ENCODE peak calls at places on chromosomes 12 and 14, in four cellular contexts. One of them, this sample, is unnamed.
A peak's percentile ranks its signal among the peaks of the same experiment; 100 is the strongest.

GRCh38 chr12:18942669-18943068 is 186.9 kb upstream of the PLEKHA5 start:
- DNase-seq in choroid plexus epithelial cell: no peak
- DNase-seq in fibroblast of mammary gland: no peak
- DNase-seq in cardiac muscle cell: no peak
- DNase-seq in this sample: no peak

GRCh38 chr14:103633391-103633790 is 4.4 kb downstream of the KLC1 start:
- DNase-seq in choroid plexus epithelial cell: no peak
- DNase-seq in fibroblast of mammary gland: no peak
- DNase-seq in cardiac muscle cell: no peak
- DNase-seq in this sample: no peak

GRCh38 chr12:32483993-32484392 is 84.6 kb downstream of the FGD4 start:
- DNase-seq in choroid plexus epithelial cell: no peak
- DNase-seq in fibroblast of mammary gland: no peak
- DNase-seq in cardiac muscle cell: no peak
- DNase-seq in this sample: no peak

GRCh38 chr12:125417446-125417845 is 352.2 kb downstream of the AACS start:
- DNase-seq in choroid plexus epithelial cell: no peak
- DNase-seq in fibroblast of mammary gland: no peak
- DNase-seq in cardiac muscle cell: no peak
- DNase-seq in this sample: no peak

GRCh38 chr14:77026930-77027537 is 1.5 kb downstream of the IRF2BPL start:
- DNase-seq in choroid plexus epithelial cell: peak; percentile 84
- DNase-seq in fibroblast of mammary gland: peak; percentile 58
- DNase-seq in cardiac muscle cell: peak; percentile 63
- DNase-seq in this sample: no peak

GRCh38 chr14:91830777-91831176 is 36.6 kb downstream of the TC2N start:
- DNase-seq in choroid plexus epithelial cell: no peak
- DNase-seq in fibroblast of mammary gland: no peak
- DNase-seq in cardiac muscle cell: peak; percentile 13
- DNase-seq in this sample: peak; percentile 57

GRCh38 chr12:64104376-64104775 is 117.7 kb downstream of the KICS2 start:
- DNase-seq in choroid plexus epithelial cell: peak; percentile 23
- DNase-seq in fibroblast of mammary gland: peak; percentile 89
- DNase-seq in cardiac muscle cell: no peak
- DNase-seq in this sample: no peak

GRCh38 chr14:35534130-35534883 is at the start of gene INSM2:
- DNase-seq in choroid plexus epithelial cell: peak; percentile 21
- DNase-seq in fibroblast of mammary gland: no peak
- DNase-seq in cardiac muscle cell: no peak
- DNase-seq in this sample: no peak

GRCh38 chr12:20272171-20272570 is 96.2 kb upstream of the PDE3A start:
- DNase-seq in choroid plexus epithelial cell: no peak
- DNase-seq in fibroblast of mammary gland: no peak
- DNase-seq in cardiac muscle cell: no peak
- DNase-seq in this sample: no peak

GRCh38 chr12:56126732-56127239 is 1.3 kb upstream of the ESYT1 start:
- DNase-seq in choroid plexus epithelial cell: no peak
- DNase-seq in fibroblast of mammary gland: no peak
- DNase-seq in cardiac muscle cell: no peak
- DNase-seq in this sample: no peak

GRCh38 chr12:84924956-84925355 is 12.4 kb upstream of the SLC6A15 start:
- DNase-seq in choroid plexus epithelial cell: peak; percentile 85
- DNase-seq in fibroblast of mammary gland: peak; percentile 85
- DNase-seq in cardiac muscle cell: no peak
- DNase-seq in this sample: no peak

GRCh38 chr12:6538420-6539275 is 4.3 kb downstream of the GAPDH start:
- DNase-seq in choroid plexus epithelial cell: no peak
- DNase-seq in fibroblast of mammary gland: peak; percentile 50
- DNase-seq in cardiac muscle cell: no peak
- DNase-seq in this sample: no peak

GRCh38 chr12:121748571-121749265 is 36.2 kb downstream of the TMEM120B start:
- DNase-seq in choroid plexus epithelial cell: peak; percentile 96
- DNase-seq in fibroblast of mammary gland: peak; percentile 93
- DNase-seq in cardiac muscle cell: peak; percentile 61
- DNase-seq in this sample: no peak

GRCh38 chr12:130752692-130753230 is 36.7 kb upstream of the RIMBP2 start:
- DNase-seq in choroid plexus epithelial cell: no peak
- DNase-seq in fibroblast of mammary gland: no peak
- DNase-seq in cardiac muscle cell: peak; percentile 36
- DNase-seq in this sample: no peak

GRCh38 chr12:54658306-54659264 is 10.4 kb upstream of the DCD start:
- DNase-seq in choroid plexus epithelial cell: peak; percentile 48
- DNase-seq in fibroblast of mammary gland: peak; percentile 33
- DNase-seq in cardiac muscle cell: peak; percentile 20
- DNase-seq in this sample: peak; percentile 82

GRCh38 chr12:2976581-2976996 is 17.4 kb downstream of the TEAD4 start:
- DNase-seq in choroid plexus epithelial cell: no peak
- DNase-seq in fibroblast of mammary gland: no peak
- DNase-seq in cardiac muscle cell: no peak
- DNase-seq in this sample: no peak

GRCh38 chr12:111034148-111034910 is 114.0 kb upstream of the MYL2 start:
- DNase-seq in choroid plexus epithelial cell: no peak
- DNase-seq in fibroblast of mammary gland: no peak
- DNase-seq in cardiac muscle cell: peak; percentile 67
- DNase-seq in this sample: no peak

GRCh38 chr14:92466068-92466458 is 47.5 kb upstream of the RIN3 start:
- DNase-seq in choroid plexus epithelial cell: no peak
- DNase-seq in fibroblast of mammary gland: peak; percentile 26
- DNase-seq in cardiac muscle cell: no peak
- DNase-seq in this sample: no peak

GRCh38 chr12:116395381-116395780 is 117.9 kb upstream of the MED13L start:
- DNase-seq in choroid plexus epithelial cell: no peak
- DNase-seq in fibroblast of mammary gland: no peak
- DNase-seq in cardiac muscle cell: no peak
- DNase-seq in this sample: no peak

GRCh38 chr12:46131729-46132128 is 137.1 kb downstream of the SLC38A1 start:
- DNase-seq in choroid plexus epithelial cell: no peak
- DNase-seq in fibroblast of mammary gland: peak; percentile 7
- DNase-seq in cardiac muscle cell: peak; percentile 37
- DNase-seq in this sample: peak; percentile 35

GRCh38 chr12:131033886-131034482 is 80.3 kb downstream of the ADGRD1 start:
- DNase-seq in choroid plexus epithelial cell: no peak
- DNase-seq in fibroblast of mammary gland: no peak
- DNase-seq in cardiac muscle cell: no peak
- DNase-seq in this sample: no peak

DNA sequence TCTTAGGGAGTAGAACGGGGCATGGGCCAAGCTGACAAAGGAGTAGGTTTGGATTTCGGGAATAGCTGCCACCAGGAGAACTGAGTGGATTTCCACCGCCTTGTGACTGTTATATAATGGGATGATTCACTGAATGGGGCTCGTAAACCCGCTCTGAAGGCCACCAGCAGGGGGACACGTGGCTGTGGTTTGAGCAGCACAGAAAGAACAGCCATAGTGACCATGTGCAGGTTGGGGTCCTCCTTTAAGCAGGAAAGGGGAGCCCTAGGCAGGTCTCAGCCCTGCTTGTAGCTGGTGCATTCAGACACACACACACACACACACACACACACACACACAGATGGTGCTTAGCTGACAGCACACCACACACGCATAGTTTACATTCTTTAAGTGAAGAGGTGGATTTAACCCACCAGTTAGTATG is 8.6 kb upstream of the ASB2 start:
- DNase-seq in choroid plexus epithelial cell: peak; percentile 92
- DNase-seq in fibroblast of mammary gland: peak; percentile 41
- DNase-seq in cardiac muscle cell: peak; percentile 79
- DNase-seq in this sample: no peak
- H3K4me3 ChIP-seq in choroid plexus epithelial cell: no peak overlapping the region
- H3K4me3 ChIP-seq in fibroblast of mammary gland: no peak overlapping the region
- H3K4me3 ChIP-seq in cardiac muscle cell: no peak overlapping the region
- H3K4me3 ChIP-seq in this sample: no peak overlapping the region

GRCh38 chr14:79325557-79325956 is 885.7 kb downstream of the DIO2 start:
- DNase-seq in choroid plexus epithelial cell: no peak
- DNase-seq in fibroblast of mammary gland: no peak
- DNase-seq in cardiac muscle cell: no peak
- DNase-seq in this sample: no peak

GRCh38 chr14:79328863-79329262 is 882.4 kb downstream of the DIO2 start:
- DNase-seq in choroid plexus epithelial cell: peak; percentile 30
- DNase-seq in fibroblast of mammary gland: peak; percentile 24
- DNase-seq in cardiac muscle cell: no peak
- DNase-seq in this sample: no peak

GRCh38 chr14:79320561-79320960 is 890.7 kb downstream of the DIO2 start:
- DNase-seq in choroid plexus epithelial cell: no peak
- DNase-seq in fibroblast of mammary gland: no peak
- DNase-seq in cardiac muscle cell: no peak
- DNase-seq in this sample: no peak

GRCh38 chr14:79325071-79325470 is 886.2 kb downstream of the DIO2 start:
- DNase-seq in choroid plexus epithelial cell: peak; percentile 5
- DNase-seq in fibroblast of mammary gland: no peak
- DNase-seq in cardiac muscle cell: no peak
- DNase-seq in this sample: no peak
- H3K4me3 ChIP-seq in choroid plexus epithelial cell: no peak overlapping the region
- H3K4me3 ChIP-seq in fibroblast of mammary gland: no peak overlapping the region
- H3K4me3 ChIP-seq in cardiac muscle cell: no peak overlapping the region
- H3K4me3 ChIP-seq in this sample: no peak overlapping the region

DNA sequence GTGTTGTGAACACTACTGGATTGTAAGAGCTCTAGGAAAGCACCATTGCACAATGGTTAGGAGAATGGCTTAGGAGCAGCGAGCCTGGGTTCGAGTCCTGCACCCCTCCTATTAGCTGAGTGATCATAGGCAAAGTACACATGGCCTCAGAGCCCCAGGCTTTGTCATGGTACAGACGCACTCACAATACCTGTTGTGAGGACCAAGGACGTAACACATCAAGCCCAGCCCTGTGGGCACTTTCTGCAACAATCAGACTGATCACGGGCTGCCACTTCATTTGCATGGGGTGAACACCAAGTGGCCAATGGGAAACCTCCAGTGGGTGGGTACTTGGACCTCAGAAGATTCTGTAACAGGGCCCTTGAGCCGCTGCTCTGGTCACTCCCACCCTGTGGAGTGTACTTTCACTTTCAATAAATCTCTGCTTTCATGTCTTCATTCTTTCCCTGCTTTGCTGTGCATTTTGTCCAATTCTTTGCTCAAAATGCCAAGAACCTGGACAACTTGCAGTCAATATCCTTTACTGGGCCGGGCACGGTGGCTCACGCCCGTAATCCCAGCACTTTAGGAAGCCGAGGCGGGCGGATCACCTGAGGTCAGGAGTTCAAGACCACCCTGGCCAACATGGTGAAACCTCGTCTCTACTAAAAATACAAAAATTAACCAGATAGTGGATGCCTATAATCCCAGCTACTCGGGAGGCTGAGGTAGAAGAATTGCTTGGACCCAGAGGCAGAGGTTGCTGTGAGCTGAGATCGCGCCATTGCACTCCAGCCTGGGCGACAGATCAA is 28.2 kb downstream of the GLRX5 start:
- DNase-seq in choroid plexus epithelial cell: peak; percentile 69
- DNase-seq in fibroblast of mammary gland: peak; percentile 43
- DNase-seq in cardiac muscle cell: peak; percentile 15
- DNase-seq in this sample: no peak
- H3K4me3 ChIP-seq in choroid plexus epithelial cell: peak overlapping the region; percentile 44
- H3K4me3 ChIP-seq in fibroblast of mammary gland: no peak overlapping the region
- H3K4me3 ChIP-seq in cardiac muscle cell: no peak overlapping the region
- H3K4me3 ChIP-seq in this sample: no peak overlapping the region

DNA sequence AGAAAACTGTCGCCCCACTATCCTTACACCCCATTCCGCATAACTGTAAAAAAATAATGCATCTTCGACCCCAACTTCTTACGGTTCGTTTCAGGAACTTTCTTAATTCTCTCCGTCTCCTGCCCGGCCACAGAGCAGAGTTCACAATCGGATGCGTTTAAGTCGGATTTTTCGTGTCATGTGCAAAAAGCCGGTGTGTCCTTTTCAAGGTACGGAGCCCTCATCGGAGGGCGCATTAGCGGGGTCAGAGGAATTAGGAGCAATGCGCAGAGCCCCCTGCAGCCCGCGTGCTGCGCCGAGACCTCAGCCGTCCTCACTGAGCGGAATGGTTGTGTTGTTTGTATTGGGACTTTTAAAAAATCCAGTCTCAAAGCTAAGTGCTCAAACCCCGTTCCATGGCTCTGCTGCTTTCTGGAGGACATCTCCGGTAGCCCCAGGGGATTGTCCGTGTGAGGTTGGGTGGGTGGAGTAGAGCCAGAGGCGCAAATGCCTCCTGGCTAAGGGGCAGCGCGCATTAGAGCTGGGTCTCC is 3.8 kb upstream of the GSC start:
- DNase-seq in choroid plexus epithelial cell: no peak
- DNase-seq in fibroblast of mammary gland: no peak
- DNase-seq in cardiac muscle cell: no peak
- DNase-seq in this sample: no peak
- H3K4me3 ChIP-seq in choroid plexus epithelial cell: no peak overlapping the region
- H3K4me3 ChIP-seq in fibroblast of mammary gland: no peak overlapping the region
- H3K4me3 ChIP-seq in cardiac muscle cell: no peak overlapping the region
- H3K4me3 ChIP-seq in this sample: no peak overlapping the region

GRCh38 chr14:80390911-80391310 is 179.6 kb upstream of the DIO2 start:
- DNase-seq in choroid plexus epithelial cell: peak; percentile 88
- DNase-seq in fibroblast of mammary gland: peak; percentile 27
- DNase-seq in cardiac muscle cell: no peak
- DNase-seq in this sample: peak; percentile 16

GRCh38 chr14:80388980-80389711 is 177.8 kb upstream of the DIO2 start:
- DNase-seq in choroid plexus epithelial cell: peak; percentile 96
- DNase-seq in fibroblast of mammary gland: peak; percentile 74
- DNase-seq in cardiac muscle cell: no peak
- DNase-seq in this sample: no peak

GRCh38 chr14:80393766-80394165 is 182.5 kb upstream of the DIO2 start:
- DNase-seq in choroid plexus epithelial cell: peak; percentile 41
- DNase-seq in fibroblast of mammary gland: no peak
- DNase-seq in cardiac muscle cell: no peak
- DNase-seq in this sample: no peak

GRCh38 chr14:80395031-80395430 is 183.7 kb upstream of the DIO2 start:
- DNase-seq in choroid plexus epithelial cell: no peak
- DNase-seq in fibroblast of mammary gland: no peak
- DNase-seq in cardiac muscle cell: no peak
- DNase-seq in this sample: no peak
- H3K4me3 ChIP-seq in choroid plexus epithelial cell: no peak overlapping the region
- H3K4me3 ChIP-seq in fibroblast of mammary gland: no peak overlapping the region
- H3K4me3 ChIP-seq in cardiac muscle cell: no peak overlapping the region
- H3K4me3 ChIP-seq in this sample: no peak overlapping the region

GRCh38 chr12:106054016-106054415 is 84.7 kb downstream of the NUAK1 start:
- DNase-seq in choroid plexus epithelial cell: no peak
- DNase-seq in fibroblast of mammary gland: no peak
- DNase-seq in cardiac muscle cell: no peak
- DNase-seq in this sample: no peak
- H3K4me3 ChIP-seq in choroid plexus epithelial cell: no peak overlapping the region
- H3K4me3 ChIP-seq in fibroblast of mammary gland: no peak overlapping the region
- H3K4me3 ChIP-seq in cardiac muscle cell: no peak overlapping the region
- H3K4me3 ChIP-seq in this sample: no peak overlapping the region

GRCh38 chr12:108980831-108981618 is 39.8 kb downstream of the SVOP start:
- DNase-seq in choroid plexus epithelial cell: peak; percentile 94
- DNase-seq in fibroblast of mammary gland: peak; percentile 33
- DNase-seq in cardiac muscle cell: peak; percentile 60
- DNase-seq in this sample: peak; percentile 7
- H3K4me3 ChIP-seq in choroid plexus epithelial cell: no peak overlapping the region
- H3K4me3 ChIP-seq in fibroblast of mammary gland: no peak overlapping the region
- H3K4me3 ChIP-seq in cardiac muscle cell: no peak overlapping the region
- H3K4me3 ChIP-seq in this sample: no peak overlapping the region

DNA sequence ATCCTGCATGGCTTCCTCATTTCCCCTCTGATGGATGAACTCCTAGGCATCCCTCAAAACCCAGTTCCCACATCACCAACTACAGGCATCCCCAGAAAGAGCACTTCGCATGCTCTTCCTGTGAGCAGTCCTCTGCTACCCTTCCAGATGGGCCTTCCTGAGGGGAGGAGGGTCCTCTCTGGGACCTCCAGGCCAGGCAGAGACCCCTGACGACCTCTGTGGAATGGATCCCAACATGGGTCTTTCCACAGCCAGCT is 1.9 kb downstream of the AKT1 start:
- DNase-seq in choroid plexus epithelial cell: no peak
- DNase-seq in fibroblast of mammary gland: no peak
- DNase-seq in cardiac muscle cell: no peak
- DNase-seq in this sample: no peak
- H3K4me3 ChIP-seq in choroid plexus epithelial cell: peak overlapping the region; percentile 74
- H3K4me3 ChIP-seq in fibroblast of mammary gland: peak overlapping the region; percentile 6
- H3K4me3 ChIP-seq in cardiac muscle cell: no peak overlapping the region
- H3K4me3 ChIP-seq in this sample: no peak overlapping the region